ENCODE peak calls at places on chromosomes 16 and 17, in four cellular contexts. S is left ventricle myocardium inferior, V is right lobe of liver, Z is heart right ventricle. H is an unnamed sample.

GRCh38 chr16:58426095-58426494 is 33.8 kb downstream of the GINS3 start:
- DNase-seq in S (no peak), V (no peak), Z (no peak), H (no peak)

GRCh38 chr16:66544358-66544757 is 5.6 kb downstream of the TK2 start:
- DNase-seq in Z (no peak), V (no peak), S (no peak), H (no peak)

GRCh38 chr17:81859906-81860755 is at the start of gene P4HB:
- DNase-seq in V (no peak), S (no peak), Z (no peak), H (no peak)

GRCh38 chr17:46063239-46063638 is 64.2 kb downstream of the STH start:
- DNase-seq in S (no peak), Z (no peak), V (no peak), H (peak)

GRCh38 chr16:79434771-79435170 is 165.8 kb downstream of the MAF start:
- DNase-seq in S (no peak), Z (no peak), V (no peak), H (no peak)

GRCh38 chr16:81745704-81746558 is 33.2 kb upstream of the PLCG2 start:
- DNase-seq in S (peak), V (peak), Z (peak), H (peak)

GRCh38 chr17:74454197-74455024 is 12.0 kb upstream of the CD300A start:
- DNase-seq in S (peak), V (peak), Z (peak), H (peak)

GRCh38 chr16:84367297-84367680 is 1.0 kb upstream of the ATP2C2 start:
- DNase-seq in S (no peak), Z (no peak), V (no peak), H (no peak)

GRCh38 chr17:59372138-59372751 is 40.8 kb downstream of the YPEL2 start:
- DNase-seq in Z (peak), V (no peak), S (no peak), H (peak)

GRCh38 chr17:74453665-74454196 is 12.7 kb upstream of the CD300A start:
- DNase-seq in V (no peak), Z (no peak), S (no peak), H (no peak)

DNA sequence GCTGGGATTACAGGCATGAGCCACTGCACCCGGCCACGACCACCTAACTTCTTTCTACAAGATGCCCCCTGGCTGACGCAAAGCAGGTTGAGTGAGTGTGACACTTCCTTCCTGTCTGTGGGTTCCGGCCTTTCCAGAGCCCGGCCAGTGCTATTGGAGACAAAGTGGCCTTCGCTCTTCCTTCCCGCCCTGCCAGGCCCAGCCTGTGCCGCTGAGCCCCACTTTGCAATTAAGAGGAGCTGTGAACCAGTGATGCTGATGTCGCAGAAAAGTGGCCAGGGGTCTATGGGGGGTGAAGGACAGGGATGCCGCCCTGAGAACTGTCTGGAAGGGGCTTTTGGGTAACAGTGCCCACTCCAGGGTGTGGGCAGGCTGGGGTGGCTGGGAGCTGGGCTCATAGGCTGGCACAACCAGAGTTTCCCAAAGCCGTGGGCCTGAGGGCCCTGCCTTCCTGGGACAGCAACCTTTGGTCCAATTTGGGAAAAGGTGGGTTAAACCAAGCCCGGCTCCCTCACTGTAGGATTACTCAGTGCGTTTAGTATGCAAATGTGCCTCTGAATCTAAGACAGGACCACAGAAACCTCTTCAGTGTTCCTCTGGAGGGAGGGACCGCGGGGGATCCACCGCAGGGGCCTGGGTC is 174.9 kb downstream of the SEC14L1 start:
- DNase-seq in Z (no peak), S (no peak), V (peak), H (no peak)
- H3K27ac ChIP-seq in Z (peak), S (no peak), V (peak), H (peak)

GRCh38 chr17:39195568-39196160 is 1.8 kb downstream of the CACNB1 start:
- DNase-seq in V (no peak), S (no peak), Z (no peak), H (no peak)

GRCh38 chr17:39196191-39196819 is 1.2 kb downstream of the CACNB1 start:
- DNase-seq in Z (no peak), V (no peak), S (no peak), H (no peak)

GRCh38 chr17:39198186-39198566 is 707 bp upstream of the CACNB1 start:
- DNase-seq in Z (peak), V (no peak), S (no peak), H (no peak)

GRCh38 chr17:39197380-39198185 is at the start of gene CACNB1:
- DNase-seq in S (peak), Z (peak), V (peak), H (peak)

GRCh38 chr17:39196820-39197331 is 593 bp downstream of the CACNB1 start:
- DNase-seq in Z (peak), S (no peak), V (no peak), H (no peak)
- H3K27ac ChIP-seq in Z (peak), S (peak), V (no peak), H (no peak)

GRCh38 chr16:69479806-69480205 is 55.4 kb downstream of the CYB5B start:
- DNase-seq in Z (no peak), S (no peak), V (no peak), H (no peak)

GRCh38 chr16:69482410-69482951 is 58.1 kb downstream of the CYB5B start:
- DNase-seq in S (peak), V (no peak), Z (peak), H (peak)

GRCh38 chr16:69478685-69479084 is 54.3 kb downstream of the CYB5B start:
- DNase-seq in S (no peak), V (no peak), Z (no peak), H (no peak)

GRCh38 chr16:69483611-69484010 is 59.2 kb downstream of the CYB5B start:
- DNase-seq in S (no peak), V (no peak), Z (no peak), H (no peak)

DNA sequence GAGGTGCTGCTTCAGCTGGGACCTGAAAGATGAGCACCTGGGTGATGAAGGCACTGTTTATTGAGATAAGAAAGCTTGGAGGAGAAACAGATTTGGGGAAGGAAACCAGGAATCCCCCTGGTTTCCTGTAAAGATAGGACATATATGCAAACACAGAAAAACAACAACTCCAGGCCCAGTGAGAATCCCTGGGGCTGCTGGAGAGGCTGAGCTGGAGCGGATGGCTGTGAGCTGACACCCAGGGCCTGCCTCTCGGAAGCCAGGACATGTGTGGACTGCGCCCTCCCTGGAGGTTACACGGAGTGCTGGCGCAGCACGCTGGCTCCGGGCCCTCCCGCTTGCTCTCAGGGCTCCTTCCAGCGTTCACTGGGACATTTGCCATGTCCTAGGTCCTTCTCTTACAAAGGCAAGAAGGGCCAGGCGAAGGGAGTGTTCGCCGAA is 57.5 kb downstream of the CYB5B start:
- DNase-seq in V (peak), Z (peak), S (peak), H (peak)
- H3K27ac ChIP-seq in V (no peak), Z (peak), S (peak), H (no peak)

DNA sequence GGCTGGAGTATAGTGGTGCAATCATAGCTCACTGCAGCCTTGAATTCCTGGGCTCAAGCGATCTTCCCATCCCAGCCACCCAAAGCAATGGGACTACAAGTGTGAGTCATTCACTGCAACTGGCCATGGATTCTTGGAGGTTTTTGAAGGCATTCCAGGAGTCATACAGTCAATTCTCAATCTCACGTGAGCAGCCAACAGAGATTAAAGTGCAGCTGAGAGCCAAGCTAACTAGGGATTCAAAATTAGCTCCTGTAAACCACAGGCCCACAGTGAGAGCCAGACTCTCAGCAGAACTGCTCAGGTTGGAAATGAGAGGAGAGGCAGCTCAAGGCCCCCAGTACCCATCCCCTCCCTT is 30.2 kb downstream of the XPO6 start:
- DNase-seq in V (no peak), S (no peak), Z (peak), H (peak)
- H3K27ac ChIP-seq in V (no peak), S (peak), Z (peak), H (peak)

GRCh38 chr17:44324571-44325275 is at the start of gene SLC25A39:
- DNase-seq in Z (peak), S (peak), V (peak), H (peak)

GRCh38 chr17:44321246-44322120 is 3.1 kb downstream of the SLC25A39 start:
- DNase-seq in S (no peak), Z (no peak), V (no peak), H (no peak)

GRCh38 chr17:44322236-44322895 is 2.3 kb downstream of the SLC25A39 start:
- DNase-seq in Z (no peak), S (no peak), V (no peak), H (no peak)

GRCh38 chr17:44324092-44324570 is 492 bp downstream of the SLC25A39 start:
- DNase-seq in Z (no peak), V (no peak), S (no peak), H (no peak)

GRCh38 chr17:44323359-44324091 is 1.1 kb downstream of the SLC25A39 start:
- DNase-seq in Z (no peak), V (no peak), S (no peak), H (no peak)
- H3K27ac ChIP-seq in Z (no peak), V (no peak), S (no peak), H (no peak)

GRCh38 chr17:8673621-8674020 is 43.1 kb upstream of the MYH10 start:
- DNase-seq in V (no peak), S (no peak), Z (peak), H (peak)
- H3K27ac ChIP-seq in V (no peak), S (peak), Z (peak), H (peak)